ENCODE peak calls at places on chromosomes 11 and 22, in seven cellular contexts. X, I, O, L, H, P and Y are unnamed samples.

GRCh38 chr22:32031466-32031865 is 11.6 kb upstream of the SLC5A1 start:
- DNase-seq in L (no peak), H (no peak), I (no peak), P (no peak), X (no peak), O (no peak), Y (no peak)

GRCh38 chr11:106956887-106957505 is 61.3 kb downstream of the GUCY1A2 start:
- DNase-seq in O (no peak), X (no peak), H (no peak), P (no peak), I (no peak), L (no peak), Y (no peak)

GRCh38 chr22:24707477-24707816 is 67.1 kb downstream of the PIWIL3 start:
- DNase-seq in H (no peak), I (no peak), X (no peak), P (no peak), O (no peak), L (no peak), Y (no peak)

GRCh38 chr11:34447044-34447443 is 8.3 kb downstream of the CAT start:
- DNase-seq in P (no peak), O (no peak), L (no peak), X (no peak), I (no peak), H (no peak), Y (no peak)

GRCh38 chr22:50443801-50444625 is 30.8 kb downstream of the SBF1 start:
- DNase-seq in H (no peak), O (no peak), L (no peak), I (no peak), X (no peak), P (no peak), Y (no peak)

GRCh38 chr11:18578975-18579598 is 9.4 kb downstream of the UEVLD start:
- DNase-seq in P (no peak), L (peak; percentile 19), O (no peak), H (no peak), X (no peak), I (no peak), Y (no peak)

GRCh38 chr11:112096194-112096593 is 9.5 kb downstream of the SDHD start:
- DNase-seq in H (no peak), P (no peak), I (peak; percentile 81), L (no peak), O (no peak), X (no peak), Y (no peak)

GRCh38 chr11:95680169-95680929 is 109.2 kb downstream of the FAM76B start:
- DNase-seq in O (no peak), P (no peak), H (no peak), I (peak; percentile 85), X (no peak), L (peak; percentile 19), Y (no peak)

GRCh38 chr11:125451400-125452124 is 44.5 kb downstream of the FEZ1 start:
- DNase-seq in H (no peak), I (peak; percentile 25), L (no peak), O (peak; percentile 36), X (peak; percentile 52), P (peak; percentile 71), Y (no peak)

GRCh38 chr11:109892321-109892794 is 200.8 kb upstream of the ZC3H12C start:
- DNase-seq in I (no peak), X (no peak), P (no peak), O (no peak), H (no peak), L (no peak), Y (no peak)

GRCh38 chr11:99925968-99926367 is 761.1 kb upstream of the ARHGAP42 start:
- DNase-seq in X (no peak), P (no peak), I (no peak), O (no peak), L (no peak), H (no peak), Y (no peak)

GRCh38 chr11:120455487-120455886 is 56.1 kb upstream of the GRIK4 start:
- DNase-seq in O (no peak), L (no peak), X (no peak), H (no peak), I (no peak), P (no peak), Y (no peak)

GRCh38 chr11:520428-521178 is 13.6 kb upstream of the RNH1 start:
- DNase-seq in P (no peak), L (no peak), X (no peak), H (no peak), O (no peak), I (no peak), Y (no peak)

GRCh38 chr11:122162095-122162494 is 46.1 kb upstream of the BLID start:
- DNase-seq in H (no peak), L (peak; percentile 25), X (no peak), O (no peak), I (no peak), P (no peak), Y (no peak)

DNA sequence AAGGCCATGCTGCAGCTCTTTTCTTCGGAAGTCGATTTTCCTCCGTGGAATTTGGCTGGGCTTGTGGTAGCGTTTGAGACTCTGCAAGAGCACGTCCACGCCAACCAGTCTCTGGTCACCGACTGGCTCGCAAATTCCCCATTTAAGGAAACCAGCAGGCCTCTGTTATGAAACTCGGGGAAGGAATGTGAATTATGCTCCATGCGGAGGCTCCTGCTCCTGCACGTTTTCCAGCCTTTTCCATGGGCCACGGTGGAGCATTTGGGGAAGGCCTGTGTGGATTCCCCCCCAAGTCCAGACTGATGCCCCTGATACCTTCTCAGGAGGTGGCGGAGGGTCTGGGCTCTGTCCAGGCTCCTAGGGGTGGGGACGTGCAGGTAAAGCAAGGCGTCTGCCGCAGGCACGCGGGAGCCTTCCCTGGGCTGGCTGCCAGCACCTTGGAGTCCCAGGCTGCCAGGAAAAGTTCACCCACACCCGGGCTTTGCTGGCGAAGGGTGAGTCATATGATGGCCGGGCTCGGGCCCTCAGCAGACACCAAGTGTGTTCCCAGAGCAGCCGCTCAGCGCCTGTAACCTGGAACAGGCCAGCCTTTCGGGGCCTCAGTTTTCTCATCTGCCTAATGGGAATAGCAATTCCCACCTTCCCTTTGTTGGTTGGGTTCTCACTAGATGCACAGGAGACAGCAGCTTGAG is 41.9 kb downstream of the LRP5 start:
- DNase-seq in I (peak; percentile 89), O (peak; percentile 99), X (peak; percentile 63), P (peak; percentile 97), L (peak; percentile 91), H (peak; percentile 57), Y (peak; percentile 94)
- TF ChIP-seq POLR2A in I (no peak), O (peak; percentile 22), X (no peak), P (peak; percentile 10), L (no peak), H (no peak), Y (no peak)

DNA sequence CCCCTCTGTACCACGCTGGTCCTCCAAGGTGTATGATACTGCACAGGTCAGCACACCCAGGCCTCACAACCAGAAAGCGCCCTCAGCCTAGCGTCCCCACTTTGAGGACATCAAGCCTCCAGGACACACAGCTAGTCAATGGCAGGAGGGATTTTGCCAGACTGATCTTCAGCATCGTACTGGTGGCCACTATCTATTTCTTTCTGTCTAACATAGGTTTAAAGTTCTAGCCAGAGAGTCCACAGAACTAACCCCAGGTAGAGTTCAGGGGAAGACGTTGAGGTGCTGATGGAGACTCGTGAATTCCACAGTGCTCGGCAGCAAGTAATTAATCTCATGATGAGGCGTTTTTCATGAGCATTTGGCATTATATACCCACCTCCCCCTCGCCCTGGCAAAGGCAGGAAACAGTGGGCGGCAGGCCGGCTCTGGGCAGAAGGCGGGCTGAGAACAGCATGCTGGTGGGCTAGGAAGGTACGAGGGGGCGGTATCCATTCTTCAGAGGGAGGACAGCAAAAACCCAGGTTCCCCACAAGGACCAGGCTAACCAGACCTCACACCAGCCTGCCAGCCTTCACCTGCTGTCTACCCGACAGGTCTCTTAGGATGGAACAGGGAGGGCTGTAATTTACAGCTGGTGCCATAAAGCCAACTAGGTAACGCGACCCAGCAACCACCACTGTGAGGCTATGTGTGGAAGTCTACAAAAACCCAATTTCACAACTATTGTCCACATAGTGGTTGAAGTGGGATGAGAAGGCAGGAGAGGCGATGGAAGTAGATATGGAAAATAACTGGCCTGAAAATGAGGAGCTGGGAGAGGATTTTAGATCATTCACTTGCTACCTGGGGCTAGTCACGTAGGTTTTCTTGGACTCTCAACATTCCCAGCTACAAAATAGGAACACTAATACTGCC is 18.5 kb downstream of the MYH9 start:
- DNase-seq in X (no peak), I (peak; percentile 21), P (no peak), H (no peak), L (no peak), O (no peak), Y (no peak)
- TF ChIP-seq POLR2A in X (no peak), I (no peak), P (no peak), H (no peak), L (no peak), O (no peak), Y (no peak)

GRCh38 chr11:65491614-65492386 is 7.0 kb upstream of the MALAT1 start:
- DNase-seq in X (peak; percentile 81), I (peak; percentile 98), P (peak; percentile 94), H (peak; percentile 85), O (no peak), L (peak; percentile 94), Y (peak; percentile 92)
- TF ChIP-seq POLR2A in X (peak; percentile 28), I (peak; percentile 61), P (peak; percentile 15), H (no peak), O (peak; percentile 25), L (peak; percentile 74), Y (no peak)

GRCh38 chr22:36377022-36377631 is 10.6 kb downstream of the MYH9 start:
- DNase-seq in X (no peak), I (no peak), P (no peak), O (no peak), H (no peak), L (no peak), Y (no peak)
- TF ChIP-seq POLR2A in X (no peak), I (no peak), P (no peak), O (no peak), H (no peak), L (no peak), Y (no peak)

GRCh38 chr11:118792642-118793124 is 1.7 kb upstream of the DDX6 start:
- DNase-seq in L (peak; percentile 73), O (no peak), P (peak; percentile 91), H (peak; percentile 48), X (peak; percentile 22), I (peak; percentile 94), Y (no peak)
- TF ChIP-seq POLR2A in L (peak; percentile 68), O (no peak), P (peak; percentile 74), H (peak; percentile 42), X (peak; percentile 47), I (no peak), Y (peak; percentile 52)

GRCh38 chr11:119397740-119398139 is 16.2 kb upstream of the USP2 start:
- DNase-seq in P (no peak), L (no peak), X (no peak), O (no peak), H (no peak), I (no peak), Y (no peak)
- TF ChIP-seq POLR2A in P (no peak), L (no peak), X (no peak), O (no peak), H (no peak), I (no peak), Y (no peak)

GRCh38 chr11:10326080-10326964 is 21.4 kb downstream of the ADM start:
- DNase-seq in L (no peak), P (peak; percentile 81), X (no peak), H (no peak), O (no peak), I (no peak), Y (no peak)
- TF ChIP-seq POLR2A in L (no peak), P (no peak), X (no peak), H (no peak), O (no peak), I (no peak), Y (no peak)